ENCODE peak calls at places on chromosomes 3 and 15, in five cellular contexts. L is brain microvascular endothelial cell, I is right cardiac atrium, E is left cardiac atrium, U is A549. V is an unnamed sample.

GRCh38 chr3:113485161-113485609 is 29.8 kb downstream of the SPICE1 start:
- DNase-seq in E (no peak), L (no peak), I (no peak), U (no peak), V (no peak)

GRCh38 chr3:179418610-179419009 is 32.7 kb downstream of the GNB4 start:
- DNase-seq in E (no peak), I (no peak), U (no peak), L (no peak), V (no peak)

GRCh38 chr3:414063-414462 is 217.5 kb downstream of the CHL1 start:
- DNase-seq in E (no peak), I (no peak), U (peak; percentile 7), L (no peak), V (no peak)

GRCh38 chr3:128875556-128876120 is 3.8 kb upstream of the ACAD9 start:
- DNase-seq in E (peak; percentile 33), U (peak; percentile 42), I (no peak), L (peak; percentile 28), V (no peak)

GRCh38 chr15:65192016-65192415 is 6.9 kb upstream of the CLPX start:
- DNase-seq in E (no peak), U (no peak), L (peak; percentile 24), I (no peak), V (no peak)

GRCh38 chr15:69914960-69915359 is 182.8 kb downstream of the TLE3 start:
- DNase-seq in I (no peak), L (no peak), E (no peak), U (no peak), V (no peak)

GRCh38 chr3:5568451-5568850 is 380.9 kb downstream of the EDEM1 start:
- DNase-seq in E (no peak), U (no peak), L (no peak), I (no peak), V (no peak)

GRCh38 chr3:129313983-129314756 is 35.5 kb downstream of the HMCES start:
- DNase-seq in I (no peak), L (no peak), E (no peak), U (no peak), V (no peak)

GRCh38 chr3:52568066-52568465 is 31.7 kb downstream of the UQCC5 start:
- DNase-seq in E (no peak), U (no peak), L (no peak), I (no peak), V (no peak)

GRCh38 chr3:16476636-16477035 is 36.9 kb downstream of the RFTN1 start:
- DNase-seq in I (no peak), U (no peak), L (peak; percentile 93), E (no peak), V (peak; percentile 59)

GRCh38 chr3:142907996-142908395 is 19.1 kb upstream of the PCOLCE2 start:
- DNase-seq in U (no peak), I (no peak), L (no peak), E (no peak), V (no peak)

GRCh38 chr3:31945738-31946052 is 35.4 kb downstream of the OSBPL10 start:
- DNase-seq in E (no peak), U (no peak), I (no peak), L (no peak), V (no peak)

GRCh38 chr3:52521881-52522650 is 11.6 kb downstream of the NT5DC2 start:
- DNase-seq in E (peak; percentile 20), U (no peak), I (peak; percentile 43), L (no peak), V (no peak)

GRCh38 chr15:35305906-35306305 is 220.8 kb upstream of the NANOGP8 start:
- DNase-seq in U (no peak), E (no peak), L (peak; percentile 27), I (no peak), V (peak; percentile 58)

GRCh38 chr3:144502398-144502797 is 530.8 kb downstream of the DIPK2A start:
- DNase-seq in I (no peak), L (no peak), E (no peak), U (no peak), V (no peak)

GRCh38 chr15:68833734-68834334 is 13.1 kb upstream of the ANP32A start:
- DNase-seq in L (no peak), U (no peak), I (no peak), E (no peak), V (no peak)

GRCh38 chr15:86183765-86184491 is 104.3 kb downstream of the AGBL1 start:
- DNase-seq in I (no peak), E (no peak), L (no peak), U (no peak), V (no peak)

GRCh38 chr3:128358156-128358895 is 108.4 kb downstream of the DNAJB8 start:
- DNase-seq in L (no peak), E (no peak), U (no peak), I (no peak), V (no peak)

GRCh38 chr3:139541156-139541897 is 1.8 kb upstream of the RBP1 start:
- DNase-seq in U (no peak), L (no peak), E (no peak), I (no peak), V (no peak)

V was measured in GM04504.